ENCODE peak calls at places on chromosomes 1 and 21, in ten cellular contexts. K, J, Z, T, F, Q, P, N, V and C are unnamed samples. For H3K4me1, the result is how much of the 10 kb centered on the place peaks cover.

GRCh38 chr1:209723761-209724693 is 19.4 kb downstream of the HSD11B1 start:
- DNase-seq in T (no peak), V (no peak), Z (no peak), N (no peak), F (no peak), K (no peak), J (no peak), P (no peak), Q (no peak), C (no peak)

GRCh38 chr1:63892632-63893395 is 119.0 kb downstream of the ROR1 start:
- DNase-seq in T (no peak), V (no peak), Z (no peak), F (peak), P (no peak), Q (peak), J (no peak), K (no peak), N (peak), C (no peak)

GRCh38 chr1:59173721-59174120 is 123.2 kb upstream of the FGGY start:
- DNase-seq in N (no peak), P (no peak), K (no peak), Z (no peak), V (no peak), Q (peak), F (no peak), J (no peak), T (no peak), C (no peak)

GRCh38 chr1:111747282-111747734 is 8.1 kb upstream of the INKA2 start:
- DNase-seq in J (no peak), P (peak), K (peak), V (peak), N (no peak), T (peak), Z (peak), Q (peak), F (no peak), C (no peak)

GRCh38 chr21:17777321-17777720 is 41.8 kb downstream of the C21orf91 start:
- DNase-seq in K (no peak), V (no peak), T (no peak), F (no peak), Z (no peak), N (no peak), Q (no peak), P (no peak), J (no peak), C (no peak)

GRCh38 chr1:204641936-204642335 is 43.6 kb downstream of the LRRN2 start:
- DNase-seq in J (no peak), V (no peak), Q (no peak), K (no peak), T (no peak), Z (no peak), N (no peak), F (peak), P (no peak), C (no peak)

GRCh38 chr1:207454046-207454964 is at the start of gene CR2:
- DNase-seq in V (peak), T (peak), Z (peak), F (peak), P (peak), N (peak), Q (no peak), J (peak), K (peak), C (peak)

GRCh38 chr1:235102993-235103411 is 25.6 kb downstream of the TOMM20 start:
- DNase-seq in T (no peak), Z (no peak), N (no peak), J (no peak), P (no peak), F (no peak), K (no peak), Q (no peak), V (no peak), C (peak)

GRCh38 chr21:17925000-17925610 is 105.9 kb upstream of the C21orf91 start:
- DNase-seq in N (no peak), P (peak), Z (peak), F (no peak), T (peak), V (peak), K (peak), Q (peak), J (no peak), C (peak)

GRCh38 chr1:6822530-6823359 is 37.5 kb downstream of the CAMTA1 start:
- DNase-seq in P (no peak), Z (no peak), Q (no peak), N (no peak), T (no peak), K (no peak), F (no peak), V (no peak), J (no peak), C (no peak)

GRCh38 chr21:38297193-38297592 is 40.4 kb downstream of the KCNJ15 start:
- DNase-seq in F (no peak), Q (peak), V (peak), P (no peak), Z (no peak), T (no peak), J (no peak), K (no peak), N (no peak), C (no peak)

GRCh38 chr1:206967096-206967851 is 3.0 kb downstream of the FCAMR start:
- DNase-seq in V (no peak), J (no peak), P (peak), F (no peak), K (no peak), N (no peak), T (no peak), Z (no peak), Q (peak), C (no peak)

GRCh38 chr1:229094476-229095311 is 176.2 kb upstream of the RAB4A start:
- DNase-seq in Z (no peak), P (no peak), K (no peak), Q (peak), N (peak), F (no peak), T (no peak), J (no peak), V (no peak), C (no peak)

GRCh38 chr1:226957714-226958113 is 17.6 kb downstream of the COQ8A start:
- DNase-seq in Z (no peak), N (no peak), V (no peak), F (no peak), J (no peak), K (no peak), Q (no peak), P (no peak), T (peak), C (no peak)

GRCh38 chr1:206457408-206457807 is 12.9 kb upstream of the IKBKE start:
- DNase-seq in T (no peak), K (no peak), F (no peak), Z (no peak), P (no peak), V (no peak), Q (peak), N (no peak), J (no peak), C (no peak)

GRCh38 chr1:208724079-208724478 is 479.9 kb upstream of the PLXNA2 start:
- DNase-seq in Q (no peak), P (no peak), V (no peak), K (no peak), N (no peak), T (no peak), J (no peak), Z (no peak), F (no peak), C (no peak)

GRCh38 chr1:72037745-72038343 is 244.5 kb downstream of the NEGR1 start:
- DNase-seq in T (no peak), P (peak), K (peak), F (no peak), Z (no peak), Q (peak), V (peak), N (no peak), J (no peak), C (no peak)

GRCh38 chr1:223135176-223135575 is 7.9 kb downstream of the TLR5 start:
- DNase-seq in V (peak), F (no peak), N (peak), T (peak), P (no peak), Q (peak), J (no peak), Z (no peak), K (no peak), C (peak)

GRCh38 chr1:52127181-52128175 is 14.4 kb upstream of the ZFYVE9 start:
- DNase-seq in F (no peak), J (no peak), V (peak), K (peak), N (no peak), T (no peak), P (peak), Q (peak), Z (peak), C (no peak)

GRCh38 chr1:221711156-221711577 is 30.7 kb downstream of the DUSP10 start:
- DNase-seq in T (no peak), J (no peak), N (no peak), F (no peak), Q (no peak), K (no peak), P (no peak), V (no peak), Z (no peak), C (no peak)

GRCh38 chr1:60655799-60656355 is 426.5 kb upstream of the NFIA start:
- DNase-seq in J (no peak), P (no peak), Z (no peak), Q (no peak), K (no peak), N (no peak), T (no peak), F (no peak), V (no peak), C (no peak)

GRCh38 chr1:237814319-237814924 is 76.3 kb downstream of the ZP4 start:
- DNase-seq in P (no peak), V (no peak), N (no peak), Q (peak), Z (no peak), T (no peak), F (no peak), K (no peak), J (no peak), C (no peak)

GRCh38 chr1:244272471-244273261 is 179.0 kb downstream of the ADSS2 start:
- DNase-seq in K (peak), N (peak), V (peak), T (peak), J (peak), P (peak), Z (peak), Q (peak), F (no peak), C (peak)

GRCh38 chr1:209627349-209628196 is 24.7 kb downstream of the LAMB3 start:
- DNase-seq in J (peak), Z (peak), V (peak), K (peak), T (peak), N (peak), P (peak), Q (peak), F (peak), C (peak)

GRCh38 chr1:94265011-94265422 is 27.6 kb upstream of the ARHGAP29 start:
- DNase-seq in Z (no peak), N (no peak), T (no peak), J (no peak), K (no peak), P (no peak), V (no peak), Q (no peak), F (no peak), C (no peak)
- TF ChIP-seq POLR2A in Z (no peak), N (no peak), T (no peak), J (no peak), K (no peak), P (no peak), V (no peak), Q (no peak), F (no peak), C (no peak)

GRCh38 chr21:36429672-36430546 is 44.7 kb downstream of the CHAF1B start:
- DNase-seq in Q (peak), Z (peak), P (peak), V (peak), T (peak), J (no peak), F (peak), N (peak), K (peak), C (peak)
- TF ChIP-seq CTCF in Q (no peak), Z (no peak), P (no peak), V (no peak), T (no peak), J (no peak), F (peak), N (no peak), K (no peak), C (no peak)

DNA sequence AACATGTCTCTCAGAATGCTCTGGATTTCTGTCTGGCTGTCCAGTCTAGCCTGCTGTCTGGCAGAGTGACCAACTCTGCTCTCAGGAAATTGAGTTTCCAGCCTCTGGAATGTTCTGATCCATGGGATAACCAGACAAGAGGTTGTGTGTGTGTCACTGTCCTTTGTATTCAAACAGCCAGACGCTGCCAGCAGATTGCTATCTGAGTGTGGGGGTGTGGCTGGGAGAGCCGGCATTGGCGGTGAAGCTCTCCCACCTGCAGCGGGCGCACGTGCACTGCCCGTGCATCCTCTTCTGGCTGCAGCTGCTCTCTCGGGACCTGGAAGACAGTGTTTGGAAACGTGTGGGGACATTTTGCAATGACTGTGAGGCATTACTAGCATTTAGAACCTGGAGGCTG is 26.1 kb downstream of the PKP1 start:
- DNase-seq in Z (peak), T (peak), Q (peak), V (peak), K (peak), P (peak), J (peak), N (peak), F (no peak), C (peak)
- H3K4me1 ChIP-seq in Z (under half), T (under half), Q (under half), V (under half), K (half or more), P (under half), J (under half), N (under half), F (under half), C (under half)

GRCh38 chr1:150976401-150976821 is 1.8 kb upstream of the CERS2 start:
- DNase-seq in N (no peak), K (no peak), Z (no peak), J (no peak), F (no peak), P (no peak), V (no peak), Q (no peak), T (no peak), C (no peak)

GRCh38 chr1:150974580-150975478 is at the start of gene CERS2:
- DNase-seq in Q (peak), K (no peak), Z (peak), P (peak), V (peak), J (peak), F (peak), T (peak), N (peak), C (peak)

GRCh38 chr1:150979007-150979722 is 2.9 kb upstream of the ANXA9 start:
- DNase-seq in J (peak), K (peak), P (peak), N (peak), V (peak), F (peak), T (peak), Z (peak), Q (peak), C (peak)

GRCh38 chr1:150979723-150980056 is 2.4 kb upstream of the ANXA9 start:
- DNase-seq in J (no peak), P (no peak), N (no peak), V (no peak), T (no peak), F (no peak), Z (no peak), K (no peak), Q (no peak), C (no peak)

DNA sequence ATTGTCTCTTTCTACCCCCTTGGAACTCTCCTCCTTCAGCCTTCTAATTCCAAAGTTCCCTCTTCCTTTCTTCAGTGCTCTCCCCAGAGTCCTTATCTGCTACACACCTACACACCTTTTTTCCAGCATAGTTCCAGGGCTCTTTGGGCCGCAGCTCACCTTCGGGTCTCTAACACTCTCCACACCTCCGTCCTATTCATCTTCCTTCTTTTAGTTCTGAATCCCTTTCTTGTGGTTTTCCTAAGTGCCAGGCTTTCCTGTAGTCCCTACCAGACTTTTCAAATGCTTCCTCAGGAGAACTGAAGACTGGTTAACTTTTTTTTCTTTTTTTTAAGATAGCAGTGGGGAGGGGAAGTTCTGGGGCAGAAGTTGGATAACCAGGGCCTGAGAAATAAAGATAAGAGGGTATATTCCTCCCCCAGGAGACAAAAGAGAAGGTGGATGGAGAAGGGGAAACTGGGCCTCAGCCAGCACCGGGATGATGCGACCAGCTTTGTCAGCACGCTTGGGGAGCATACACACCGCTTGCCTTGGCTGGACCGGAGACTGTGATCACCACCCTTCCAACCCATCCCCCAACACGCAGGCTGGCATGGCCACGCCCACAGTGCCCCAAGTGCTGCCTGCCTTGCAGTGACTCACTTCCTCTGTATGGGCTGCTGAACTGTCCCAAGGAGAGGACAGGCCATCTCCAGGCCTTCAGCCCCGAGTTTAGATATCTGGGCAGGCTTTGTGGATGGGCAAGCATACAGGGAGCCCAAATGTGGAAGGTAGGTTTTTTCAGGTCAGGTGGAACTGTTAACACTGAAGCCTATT is 2.5 kb upstream of the CERS2 start:
- DNase-seq in Q (no peak), K (peak), V (peak), J (peak), P (peak), T (peak), F (peak), Z (peak), N (peak), C (peak)
- TF ChIP-seq POLR2A in Q (no peak), K (peak), V (peak), J (no peak), P (peak), T (peak), F (no peak), Z (no peak), N (no peak), C (no peak)

DNA sequence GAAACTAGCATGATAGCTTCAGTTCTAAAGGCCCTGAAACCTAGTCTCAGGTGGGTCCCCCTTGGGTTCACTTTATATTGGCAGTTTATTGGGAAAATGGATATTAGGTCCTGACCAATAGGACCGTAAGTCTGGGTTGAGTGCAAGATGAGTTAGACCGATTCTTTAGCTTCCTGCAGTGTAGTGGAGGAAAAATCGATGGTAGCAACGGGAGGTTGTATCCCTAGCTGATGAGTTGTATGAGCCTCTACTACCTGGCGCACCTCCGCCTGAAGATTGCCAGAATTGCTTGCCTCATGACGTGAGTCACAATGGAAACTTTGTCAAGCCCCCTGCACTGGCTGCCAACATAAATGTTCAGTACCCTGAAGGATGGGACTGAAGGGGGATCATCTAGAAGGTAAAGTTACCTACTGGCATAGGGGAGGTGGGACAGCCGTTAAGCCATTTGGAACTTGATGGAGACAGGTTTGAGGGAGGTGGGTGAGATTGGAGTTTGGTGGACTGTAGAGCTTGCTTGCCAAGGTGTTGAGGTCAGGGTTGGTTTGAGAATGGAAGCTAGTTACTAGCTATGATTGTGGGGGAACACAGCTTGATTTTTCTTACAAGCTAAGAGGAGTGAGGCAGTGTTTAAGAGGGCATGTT is 4.0 kb downstream of the RCC1 start:
- DNase-seq in J (no peak), P (no peak), N (no peak), K (no peak), Z (no peak), F (no peak), Q (no peak), T (no peak), V (no peak), C (no peak)
- TF ChIP-seq CTCF in J (no peak), P (no peak), N (no peak), K (no peak), Z (no peak), F (no peak), Q (no peak), T (no peak), V (no peak), C (no peak)